ENCODE peak calls at places on chromosomes 12 and 14, in seven cellular contexts. S is neural progenitor cell, H is IMR-90, M is foreskin fibroblast, R is cardiac muscle cell, K is esophagus squamous epithelium, J is sigmoid colon. F is an unnamed sample.

GRCh38 chr14:71626281-71626835 is 305.9 kb upstream of the RGS6 start:
- DNase-seq in S (no peak), H (peak), M (no peak), R (peak), K (no peak), J (no peak), F (peak)

GRCh38 chr12:110670161-110670701 is 18.7 kb downstream of the HVCN1 start:
- DNase-seq in S (no peak), H (no peak), M (no peak), R (no peak), K (no peak), J (no peak), F (no peak)

GRCh38 chr12:113403435-113404415 is at the start of gene SDS:
- DNase-seq in S (no peak), H (peak), M (no peak), R (peak), K (no peak), J (no peak), F (peak)

GRCh38 chr14:50531595-50532501 is 521 bp downstream of the MAP4K5 start:
- DNase-seq in S (peak), H (peak), M (peak), R (peak), K (peak), J (peak), F (peak)

GRCh38 chr12:95623554-95624170 is 72.4 kb upstream of the USP44 start:
- DNase-seq in S (peak), H (peak), M (peak), R (peak), K (no peak), J (no peak), F (peak)

GRCh38 chr12:116320839-116321238 is 43.3 kb upstream of the MED13L start:
- DNase-seq in S (no peak), H (peak), M (peak), R (no peak), K (no peak), J (no peak), F (no peak)

GRCh38 chr14:73744175-73744867 is 30.1 kb upstream of the PNMA1 start:
- DNase-seq in S (no peak), H (no peak), M (peak), R (no peak), K (no peak), J (no peak), F (no peak)

GRCh38 chr12:39972119-39972518 is 133.8 kb downstream of the SLC2A13 start:
- DNase-seq in S (no peak), H (no peak), M (peak), R (peak), K (no peak), J (no peak), F (peak)

GRCh38 chr12:74903522-74903921 is 306.1 kb downstream of the KCNC2 start:
- DNase-seq in S (peak), H (no peak), M (no peak), R (no peak), K (no peak), J (no peak), F (no peak)

GRCh38 chr14:104752338-104752734 is 611 bp upstream of the SIVA1 start:
- DNase-seq in S (no peak), H (no peak), M (no peak), R (no peak), K (peak), J (no peak), F (no peak)

GRCh38 chr14:63891148-63891964 is 38.6 kb downstream of the SYNE2 start:
- DNase-seq in S (peak), H (no peak), M (no peak), R (peak), K (no peak), J (no peak), F (peak)

GRCh38 chr12:218728-219590 is 5.0 kb upstream of the SLC6A12 start:
- DNase-seq in S (no peak), H (no peak), M (no peak), R (peak), K (no peak), J (no peak), F (no peak)

GRCh38 chr14:100662850-100663527 is 63.7 kb upstream of the DLK1 start:
- DNase-seq in S (peak), H (peak), M (peak), R (peak), K (no peak), J (peak), F (peak)

GRCh38 chr14:71235865-71236264 is 328.6 kb downstream of the PCNX1 start:
- DNase-seq in S (peak), H (no peak), M (peak), R (peak), K (no peak), J (peak), F (no peak)

DNA sequence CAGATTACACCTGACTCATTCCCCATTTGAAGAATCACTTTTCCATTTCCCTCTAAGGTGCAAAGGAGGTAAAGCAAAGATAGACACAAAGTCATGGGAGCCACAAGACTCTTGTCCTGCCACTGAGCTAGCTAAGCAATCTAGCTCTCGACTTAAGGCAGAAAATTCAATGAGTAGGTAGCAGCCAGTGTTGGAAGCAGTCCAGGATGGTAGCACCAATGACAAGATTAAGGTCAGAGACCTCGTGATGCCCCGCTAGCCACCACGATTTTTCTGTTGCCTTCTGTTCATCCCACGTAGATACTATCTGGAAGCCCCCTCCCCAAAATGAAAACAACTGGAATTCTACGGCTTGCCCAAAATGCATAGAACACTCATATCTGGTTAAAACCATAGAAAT is 1.4 kb downstream of the VAMP1 start:
- DNase-seq in S (no peak), H (no peak), M (no peak), R (no peak), K (no peak), J (no peak), F (no peak)
- H3K4me3 ChIP-seq in S (peak), H (peak), M (peak), R (no peak), K (peak), J (no peak), F (peak)

DNA sequence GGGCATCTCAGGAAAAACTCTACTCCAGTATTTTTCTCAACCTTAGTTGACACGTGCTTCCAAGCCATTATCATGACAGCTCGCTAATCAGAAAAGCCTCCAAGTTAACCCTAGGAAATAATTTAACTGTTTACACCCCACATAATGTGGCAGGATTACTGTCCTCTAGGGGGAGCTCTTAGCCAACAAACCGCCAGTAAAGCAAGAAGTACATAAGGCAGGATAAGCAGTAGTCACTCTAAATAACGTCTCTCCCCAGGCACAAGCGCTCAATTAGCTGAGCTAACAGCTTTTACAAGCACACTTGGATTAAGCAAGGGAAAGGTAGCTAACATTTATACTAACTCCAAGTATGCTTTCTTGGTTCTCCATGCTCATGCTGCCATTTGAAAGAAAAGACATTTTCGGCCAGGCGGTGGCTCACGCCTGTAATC is 22.8 kb downstream of the APOBEC1 start:
- DNase-seq in S (peak), H (no peak), M (peak), R (peak), K (no peak), J (no peak), F (peak)
- H3K4me3 ChIP-seq in S (no peak), H (no peak), M (no peak), R (no peak), K (no peak), J (no peak), F (no peak)

GRCh38 chr12:132145334-132145733 is 1.1 kb downstream of the NOC4L start:
- DNase-seq in S (no peak), H (no peak), M (no peak), R (no peak), K (no peak), J (no peak), F (no peak)
- H3K4me3 ChIP-seq in S (peak), H (no peak), M (peak), R (peak), K (peak), J (no peak), F (peak)

DNA sequence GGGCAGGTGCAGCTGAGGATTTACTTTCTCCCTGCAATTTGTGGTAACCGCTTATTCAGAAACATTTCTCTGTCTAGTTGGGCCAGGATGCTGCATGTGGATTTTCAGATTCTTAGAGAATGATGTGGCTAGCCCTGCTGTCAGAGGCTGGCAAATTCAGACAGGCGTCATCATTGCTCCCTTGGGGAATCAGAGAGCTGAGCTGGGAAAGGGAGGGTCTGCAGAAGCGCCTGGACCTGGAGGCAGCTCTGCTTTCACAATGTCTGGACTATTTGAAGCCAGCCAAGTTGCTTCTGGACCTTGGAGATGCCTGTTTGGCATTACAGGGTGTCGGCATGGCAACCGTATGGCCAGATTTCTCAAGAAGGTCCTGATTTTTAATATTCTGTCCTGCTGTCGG is 3.4 kb downstream of the GALNT16 start:
- DNase-seq in S (no peak), H (peak), M (peak), R (peak), K (no peak), J (peak), F (peak)
- H3K4me3 ChIP-seq in S (no peak), H (no peak), M (peak), R (no peak), K (no peak), J (no peak), F (no peak)

DNA sequence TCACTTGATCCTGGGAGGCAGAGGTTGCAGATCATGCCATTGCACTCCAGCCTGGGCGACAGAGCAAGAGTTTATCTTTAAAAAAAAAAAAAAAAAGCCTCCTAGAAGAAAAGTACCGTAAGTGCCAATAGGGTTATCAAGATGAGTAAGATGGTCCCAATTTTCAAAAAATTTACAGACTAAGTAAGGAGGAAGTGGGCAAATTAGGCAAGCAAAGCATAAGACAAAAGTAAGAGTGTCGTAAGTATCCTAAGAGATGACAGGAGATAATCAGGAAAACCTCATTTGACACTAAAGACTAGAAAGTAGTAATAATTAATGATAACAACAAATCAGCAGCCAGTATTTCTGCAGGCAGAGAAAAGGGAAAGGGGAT is 12.2 kb downstream of the PYM1 start:
- DNase-seq in S (no peak), H (no peak), M (no peak), R (no peak), K (no peak), J (no peak), F (no peak)
- H3K4me3 ChIP-seq in S (no peak), H (no peak), M (no peak), R (no peak), K (no peak), J (no peak), F (no peak)

GRCh38 chr12:50087159-50087558 is 2.0 kb downstream of the SMARCD1 start:
- DNase-seq in S (no peak), H (no peak), M (no peak), R (no peak), K (no peak), J (no peak), F (no peak)
- H3K4me3 ChIP-seq in S (no peak), H (no peak), M (no peak), R (no peak), K (no peak), J (no peak), F (no peak)

GRCh38 chr12:58916153-58916709 is 4.1 kb downstream of the LRIG3 start:
- DNase-seq in S (no peak), H (no peak), M (no peak), R (no peak), K (no peak), J (no peak), F (no peak)
- H3K4me3 ChIP-seq in S (peak), H (no peak), M (peak), R (peak), K (peak), J (peak), F (no peak)

DNA sequence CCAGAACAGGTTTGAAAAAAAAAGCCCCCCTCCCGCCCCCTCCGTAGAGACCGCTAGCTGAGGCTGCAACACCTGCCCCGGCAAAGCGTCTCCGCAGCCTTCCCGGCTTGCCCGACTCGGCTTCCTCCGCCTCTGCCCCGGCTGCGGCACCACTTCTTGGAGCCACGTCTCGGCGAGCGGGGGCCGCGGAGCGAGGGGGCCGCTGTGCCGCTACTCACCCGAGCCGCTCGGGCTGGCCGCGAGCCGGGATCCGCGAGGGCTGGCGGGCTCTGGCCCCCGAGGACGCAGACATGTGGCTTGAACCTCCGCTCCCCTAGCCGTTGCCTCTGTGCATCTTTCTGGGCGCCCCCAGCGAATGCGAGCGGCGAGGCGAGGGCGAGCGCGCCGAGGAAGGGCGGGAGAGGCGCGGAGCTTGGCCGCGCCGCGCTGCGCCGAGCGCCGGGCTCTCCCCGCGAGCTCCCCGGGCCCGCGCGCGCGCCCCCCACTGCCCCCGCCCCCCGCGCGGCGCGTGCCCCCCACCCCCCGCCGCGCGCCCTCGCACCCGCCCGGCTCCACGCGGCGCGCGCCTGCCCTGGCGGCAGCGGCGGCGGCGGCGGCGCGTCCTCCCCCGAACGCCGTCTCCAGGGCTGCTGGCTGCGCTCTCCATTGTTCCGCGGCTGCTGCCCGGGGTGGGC is 249.5 kb downstream of the APAF1 start:
- DNase-seq in S (peak), H (no peak), M (no peak), R (peak), K (no peak), J (no peak), F (no peak)
- H3K4me3 ChIP-seq in S (peak), H (no peak), M (no peak), R (peak), K (peak), J (no peak), F (no peak)

DNA sequence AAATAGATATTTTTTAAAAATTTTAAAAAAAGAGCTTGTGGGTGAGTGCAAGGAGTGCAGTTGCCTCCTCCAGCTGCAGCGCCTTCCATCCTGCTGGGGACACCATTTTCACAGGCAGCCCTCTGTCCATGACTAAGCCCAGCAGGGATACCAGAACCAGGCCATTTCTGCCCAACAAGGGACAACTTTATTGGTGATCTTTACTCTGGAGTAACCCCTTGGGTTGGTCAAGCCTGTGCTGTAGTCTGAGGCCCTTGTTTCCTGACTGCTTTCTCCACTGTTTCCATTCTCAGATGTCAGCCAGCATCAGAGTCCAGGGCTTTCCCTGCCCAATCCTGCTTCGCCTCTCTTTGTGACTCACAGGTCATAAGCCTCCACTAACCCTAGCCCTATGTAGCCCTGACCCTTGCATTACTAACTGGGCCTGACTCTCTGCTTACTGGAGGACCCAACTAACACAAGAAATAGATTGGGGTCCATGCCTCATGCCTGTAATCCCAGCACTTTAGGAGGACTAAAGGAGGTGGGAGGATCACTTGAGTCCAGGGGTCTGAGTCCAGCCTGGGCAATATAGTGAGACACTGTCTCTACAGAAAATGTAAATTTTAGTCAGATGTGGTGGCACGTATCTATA is 8.7 kb upstream of the SNRNP35 start:
- DNase-seq in S (no peak), H (no peak), M (peak), R (no peak), K (no peak), J (no peak), F (no peak)
- H3K4me3 ChIP-seq in S (no peak), H (no peak), M (no peak), R (no peak), K (no peak), J (no peak), F (no peak)

GRCh38 chr12:107091381-107091780 is 2.0 kb downstream of the CRY1 start:
- DNase-seq in S (no peak), H (peak), M (peak), R (peak), K (no peak), J (no peak), F (peak)
- H3K4me3 ChIP-seq in S (peak), H (peak), M (peak), R (peak), K (peak), J (no peak), F (peak)